ENCODE peak calls at places on chromosome 1, in six cellular contexts. F, L, T, E, Z and A are unnamed samples.

GRCh38 chr1:1044455-1044854 is 24.5 kb downstream of the AGRN start:
- DNase-seq in F (no peak), L (no peak), T (no peak), E (no peak), Z (no peak), A (no peak)

GRCh38 chr1:20059847-20060246 is 10.1 kb upstream of the PLA2G5 start:
- DNase-seq in F (no peak), L (no peak), T (no peak), E (no peak), Z (no peak), A (peak)

GRCh38 chr1:30402031-30402430 is 321.4 kb downstream of the MATN1 start:
- DNase-seq in F (no peak), L (no peak), T (no peak), E (no peak), Z (no peak), A (no peak)

GRCh38 chr1:205069371-205070125 is 14.7 kb downstream of the TMEM81 start:
- DNase-seq in F (no peak), L (no peak), T (no peak), E (no peak), Z (no peak), A (peak)

GRCh38 chr1:178607718-178608408 is 95.0 kb downstream of the TEX35 start:
- DNase-seq in F (peak), L (no peak), T (no peak), E (no peak), Z (peak), A (no peak)

GRCh38 chr1:24514946-24515345 is 12.3 kb downstream of the RCAN3 start:
- DNase-seq in F (no peak), L (no peak), T (no peak), E (no peak), Z (no peak), A (no peak)

GRCh38 chr1:241647658-241648057 is 4.4 kb upstream of the WDR64 start:
- DNase-seq in F (peak), L (no peak), T (no peak), E (no peak), Z (peak), A (peak)

GRCh38 chr1:214220891-214221290 is 60.1 kb upstream of the SMYD2 start:
- DNase-seq in F (no peak), L (no peak), T (no peak), E (no peak), Z (no peak), A (no peak)

GRCh38 chr1:22602060-22602740 is 34.2 kb upstream of the C1QA start:
- DNase-seq in F (no peak), L (no peak), T (no peak), E (no peak), Z (no peak), A (no peak)

GRCh38 chr1:162302246-162302645 is 74.4 kb downstream of the SPATA46 start:
- DNase-seq in F (no peak), L (no peak), T (no peak), E (no peak), Z (no peak), A (no peak)